ENCODE peak calls at places on chromosomes 5 and 9, in ten cellular contexts. D is tibial nerve, I is transverse colon, F is heart left ventricle, A is pancreas, H is H1, X is astrocyte, T is hepatocyte, W is IMR-90, Q is AG04450. N is an unnamed sample.
A peak's percentile ranks its signal among the peaks of the same experiment; 100 is the strongest.

GRCh38 chr5:126477681-126478117 is 54.5 kb downstream of the GRAMD2B start:
- DNase-seq in D (no peak), I (no peak), F (no peak), A (no peak), H (no peak), X (peak; percentile 12), T (no peak), W (no peak), Q (no peak), N (no peak)

GRCh38 chr9:20437466-20437865 is 184.8 kb downstream of the MLLT3 start:
- DNase-seq in D (no peak), I (no peak), F (no peak), A (no peak), H (no peak), X (peak; percentile 74), T (no peak), W (peak; percentile 58), Q (no peak), N (peak; percentile 87)

GRCh38 chr9:38068616-38068865 is 486 bp downstream of the SHB start:
- DNase-seq in D (no peak), I (peak; percentile 35), F (peak; percentile 51), A (no peak), H (no peak), X (no peak), T (peak; percentile 82), W (peak; percentile 59), Q (no peak), N (no peak)

GRCh38 chr9:98774746-98775145 is 21.6 kb downstream of the ANKS6 start:
- DNase-seq in D (no peak), I (no peak), F (no peak), A (no peak), H (peak; percentile 72), X (no peak), T (no peak), W (no peak), Q (no peak), N (no peak)

GRCh38 chr5:6405591-6405990 is 27.2 kb upstream of the MED10 start:
- DNase-seq in D (no peak), I (no peak), F (no peak), A (no peak), H (no peak), X (no peak), T (no peak), W (no peak), Q (no peak), N (no peak)

GRCh38 chr9:108551030-108551964 is 304.5 kb downstream of the ACTL7B start:
- DNase-seq in D (no peak), I (no peak), F (no peak), A (no peak), H (no peak), X (peak; percentile 94), T (peak; percentile 50), W (peak; percentile 96), Q (peak; percentile 73), N (peak; percentile 65)

GRCh38 chr5:38445374-38446028 is 110.9 kb downstream of the LIFR start:
- DNase-seq in D (peak; percentile 55), I (no peak), F (peak; percentile 20), A (no peak), H (no peak), X (no peak), T (no peak), W (no peak), Q (no peak), N (no peak)

GRCh38 chr9:17750285-17750684 is 171.4 kb downstream of the SH3GL2 start:
- DNase-seq in D (no peak), I (no peak), F (no peak), A (no peak), H (no peak), X (no peak), T (no peak), W (no peak), Q (no peak), N (no peak)

GRCh38 chr9:14314424-14314928 is 535 bp upstream of the NFIB start:
- DNase-seq in D (peak; percentile 62), I (peak; percentile 82), F (peak; percentile 89), A (peak; percentile 72), H (no peak), X (peak; percentile 95), T (peak; percentile 77), W (peak; percentile 66), Q (no peak), N (no peak)

GRCh38 chr9:135244751-135245221 is 157.3 kb downstream of the OLFM1 start:
- DNase-seq in D (no peak), I (no peak), F (no peak), A (peak; percentile 66), H (no peak), X (no peak), T (no peak), W (no peak), Q (no peak), N (no peak)

GRCh38 chr5:107157811-107158210 is 512.9 kb downstream of the EFNA5 start:
- DNase-seq in D (no peak), I (no peak), F (no peak), A (no peak), H (no peak), X (no peak), T (no peak), W (no peak), Q (no peak), N (no peak)

GRCh38 chr5:107153304-107153703 is 517.4 kb downstream of the EFNA5 start:
- DNase-seq in D (no peak), I (no peak), F (no peak), A (no peak), H (no peak), X (no peak), T (no peak), W (no peak), Q (no peak), N (no peak)

GRCh38 chr5:107154598-107154997 is 516.1 kb downstream of the EFNA5 start:
- DNase-seq in D (no peak), I (no peak), F (no peak), A (no peak), H (no peak), X (no peak), T (no peak), W (no peak), Q (no peak), N (no peak)

DNA sequence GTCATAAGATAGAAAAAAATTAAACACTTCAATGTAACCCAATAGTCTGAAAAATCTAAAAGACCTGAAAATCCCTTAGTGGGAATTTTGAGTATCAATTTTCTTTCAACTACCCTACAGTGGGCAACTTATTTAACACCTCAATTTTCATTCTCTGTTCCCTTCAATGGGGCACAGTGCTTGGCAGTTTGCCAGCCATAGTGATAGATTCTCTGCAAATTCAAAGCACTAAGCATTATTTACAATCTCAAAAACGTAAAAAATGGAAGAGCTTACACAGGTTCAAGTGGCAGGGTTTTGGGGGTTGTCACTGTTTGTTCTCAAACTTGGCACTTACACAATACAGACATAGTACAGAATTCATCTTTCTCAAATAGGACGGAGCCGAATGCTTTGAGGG is 515.1 kb downstream of the EFNA5 start:
- DNase-seq in D (no peak), I (no peak), F (no peak), A (no peak), H (no peak), X (no peak), T (peak; percentile 6), W (no peak), Q (no peak), N (no peak)
- TF ChIP-seq CTCF in D (no peak), I (no peak), F (no peak), A (no peak), H (no peak), X (no peak), T (no peak), W (no peak), Q (no peak), N (no peak)

GRCh38 chr5:146302428-146302827 is 36.2 kb upstream of the POU4F3 start:
- DNase-seq in D (no peak), I (no peak), F (no peak), A (no peak), H (no peak), X (no peak), T (no peak), W (no peak), Q (no peak), N (no peak)
- H3K27me3 ChIP-seq in D (no peaks in the 10 kb centered on the region), I (no peaks in the 10 kb centered on the region), F (no peaks in the 10 kb centered on the region), A (no peaks in the 10 kb centered on the region), H (no peaks in the 10 kb centered on the region), X (no peaks in the 10 kb centered on the region), T (peaks cover 5% of the 10 kb centered on the region), W (peaks cover 5% of the 10 kb centered on the region), Q (peaks cover 7% of the 10 kb centered on the region), N (peaks cover 1% of the 10 kb centered on the region)

GRCh38 chr9:34957492-34958410 is at the start of gene PHF24:
- DNase-seq in D (no peak), I (no peak), F (no peak), A (no peak), H (peak; percentile 64), X (no peak), T (peak; percentile 70), W (no peak), Q (no peak), N (no peak)
- TF ChIP-seq CTCF in D (no peak), I (no peak), F (no peak), A (no peak), H (no peak), X (no peak), T (no peak), W (peak; percentile 8), Q (no peak), N (no peak)

GRCh38 chr9:124084087-124084486 is 72.5 kb downstream of the LHX2 start:
- DNase-seq in D (no peak), I (no peak), F (no peak), A (no peak), H (no peak), X (no peak), T (no peak), W (no peak), Q (no peak), N (no peak)
- H3K27me3 ChIP-seq in D (no peaks in the 10 kb centered on the region), I (peaks cover 11% of the 10 kb centered on the region), F (no peaks in the 10 kb centered on the region), A (no peaks in the 10 kb centered on the region), H (no peaks in the 10 kb centered on the region), X (peaks cover 4% of the 10 kb centered on the region), T (no peaks in the 10 kb centered on the region), W (peaks cover 32% of the 10 kb centered on the region), Q (peaks cover 32% of the 10 kb centered on the region), N (peaks cover 6% of the 10 kb centered on the region)

DNA sequence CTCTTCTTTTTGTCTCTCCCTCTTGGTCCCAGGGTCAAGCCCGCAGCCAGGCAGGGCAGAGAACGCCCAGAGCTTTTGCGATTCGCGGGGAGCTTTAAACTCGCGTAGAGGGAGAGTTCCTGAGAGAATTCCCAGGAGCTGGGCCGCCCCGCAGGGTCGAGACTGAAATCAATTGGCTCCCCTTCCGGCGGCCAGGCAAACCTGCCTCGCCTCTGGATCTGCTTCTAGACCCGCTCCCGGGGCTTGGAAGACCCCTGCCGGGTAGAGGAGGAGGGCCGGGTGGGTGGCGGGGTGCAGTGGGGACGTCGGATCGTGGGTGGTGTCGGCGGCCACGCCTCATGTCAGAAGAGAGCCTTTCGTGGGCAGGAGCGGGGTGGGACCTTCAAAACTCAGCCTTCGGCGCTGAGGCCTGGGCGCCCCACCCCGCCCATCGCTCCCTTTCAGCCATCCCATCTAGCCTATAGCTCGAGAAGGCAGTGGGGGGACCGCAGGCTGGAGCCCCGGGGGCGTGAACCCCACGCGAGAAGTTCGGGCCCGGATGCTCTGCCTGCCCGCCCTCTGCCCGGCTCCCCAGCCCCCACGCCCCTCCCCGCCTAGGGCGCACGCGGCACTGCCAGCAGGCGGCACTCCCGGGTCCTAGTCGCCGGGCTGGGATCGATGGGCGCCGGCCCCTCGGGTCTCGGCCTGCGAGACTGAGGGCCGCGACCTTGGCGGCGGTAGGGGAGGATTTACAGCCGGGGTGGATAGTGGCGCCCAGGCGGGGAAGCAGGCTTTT is 6.1 kb downstream of the PRDM6 start:
- DNase-seq in D (no peak), I (no peak), F (no peak), A (no peak), H (peak; percentile 85), X (no peak), T (peak; percentile 47), W (peak; percentile 18), Q (no peak), N (no peak)
- TF ChIP-seq CTCF in D (no peak), I (no peak), F (no peak), A (no peak), H (peak; percentile 42), X (no peak), T (peak; percentile 32), W (peak; percentile 9), Q (peak; percentile 25), N (no peak)

N was measured in BJ.